ENCODE peak calls at places on chromosomes 1 and 21, in five cellular contexts. Q is transverse colon; S is CD8-positive, alpha-beta T cell; J is mammary epithelial cell; X is mesendoderm. A is an unnamed sample.

GRCh38 chr1:13805431-13805830 is 105.4 kb downstream of the PRDM2 start:
- DNase-seq in Q (no peak), S (no peak), J (no peak), X (no peak), A (no peak)

GRCh38 chr21:35244514-35244913 is 195.4 kb upstream of the RUNX1 start:
- DNase-seq in Q (no peak), S (no peak), J (peak), X (no peak), A (no peak)

GRCh38 chr21:19123053-19123452 is 719.5 kb upstream of the TMPRSS15 start:
- DNase-seq in Q (no peak), S (no peak), J (no peak), X (no peak), A (no peak)

GRCh38 chr1:161020573-161021167 is at the start of gene F11R:
- DNase-seq in Q (peak), S (peak), J (peak), X (peak), A (peak)

GRCh38 chr1:213714645-213715044 is 273.1 kb upstream of the PROX1 start:
- DNase-seq in Q (no peak), S (no peak), J (no peak), X (peak), A (no peak)

GRCh38 chr1:236164273-236164672 is 21.9 kb downstream of the GPR137B start:
- DNase-seq in Q (no peak), S (peak), J (no peak), X (no peak), A (no peak)

GRCh38 chr1:3900150-3900968 is at the start of gene C1orf174:
- DNase-seq in Q (peak), S (peak), J (peak), X (peak), A (peak)

GRCh38 chr1:184947497-184948256 is 26.6 kb downstream of the NIBAN1 start:
- DNase-seq in Q (no peak), S (no peak), J (no peak), X (no peak), A (peak)

GRCh38 chr1:40876891-40877290 is 14.7 kb upstream of the CITED4 start:
- DNase-seq in Q (no peak), S (no peak), J (no peak), X (no peak), A (no peak)

GRCh38 chr1:193434319-193434718 is 247.9 kb upstream of the B3GALT2 start:
- DNase-seq in Q (no peak), S (no peak), J (peak), X (no peak), A (no peak)

GRCh38 chr1:162091681-162092524 is 22.4 kb downstream of the NOS1AP start:
- DNase-seq in Q (no peak), S (no peak), J (no peak), X (peak), A (no peak)

GRCh38 chr1:7516341-7516740 is 254.8 kb upstream of the VAMP3 start:
- DNase-seq in Q (no peak), S (no peak), J (no peak), X (peak), A (no peak)

GRCh38 chr1:148264374-148265276 is 112.5 kb upstream of the NBPF11 start:
- DNase-seq in Q (no peak), S (no peak), J (peak), X (peak), A (no peak)

GRCh38 chr1:234605983-234606730 is 3.8 kb downstream of the IRF2BP2 start:
- DNase-seq in Q (peak), S (no peak), J (peak), X (no peak), A (no peak)

GRCh38 chr1:201882665-201883132 is 6.0 kb upstream of the SHISA4 start:
- DNase-seq in Q (no peak), S (no peak), J (peak), X (peak), A (no peak)

GRCh38 chr21:22575165-22575584 is 1577.0 kb downstream of the NCAM2 start:
- DNase-seq in Q (no peak), S (no peak), J (no peak), X (peak), A (no peak)

GRCh38 chr1:150514260-150514659 is 1.3 kb upstream of the FALEC start:
- DNase-seq in Q (no peak), S (no peak), J (no peak), X (no peak), A (no peak)

GRCh38 chr1:178541829-178542553 is 29.1 kb downstream of the TEX35 start:
- DNase-seq in Q (peak), S (peak), J (peak), X (peak), A (peak)

GRCh38 chr1:89692601-89693503 is 59.9 kb downstream of the LRRC8C start:
- DNase-seq in Q (no peak), S (no peak), J (no peak), X (no peak), A (no peak)

GRCh38 chr21:26784974-26785373 is 60.2 kb downstream of the ADAMTS1 start:
- DNase-seq in Q (no peak), S (no peak), J (no peak), X (no peak), A (no peak)
- H3K27ac ChIP-seq in Q (peak), S (no peak), J (no peak), X (no peak), A (peak)

DNA sequence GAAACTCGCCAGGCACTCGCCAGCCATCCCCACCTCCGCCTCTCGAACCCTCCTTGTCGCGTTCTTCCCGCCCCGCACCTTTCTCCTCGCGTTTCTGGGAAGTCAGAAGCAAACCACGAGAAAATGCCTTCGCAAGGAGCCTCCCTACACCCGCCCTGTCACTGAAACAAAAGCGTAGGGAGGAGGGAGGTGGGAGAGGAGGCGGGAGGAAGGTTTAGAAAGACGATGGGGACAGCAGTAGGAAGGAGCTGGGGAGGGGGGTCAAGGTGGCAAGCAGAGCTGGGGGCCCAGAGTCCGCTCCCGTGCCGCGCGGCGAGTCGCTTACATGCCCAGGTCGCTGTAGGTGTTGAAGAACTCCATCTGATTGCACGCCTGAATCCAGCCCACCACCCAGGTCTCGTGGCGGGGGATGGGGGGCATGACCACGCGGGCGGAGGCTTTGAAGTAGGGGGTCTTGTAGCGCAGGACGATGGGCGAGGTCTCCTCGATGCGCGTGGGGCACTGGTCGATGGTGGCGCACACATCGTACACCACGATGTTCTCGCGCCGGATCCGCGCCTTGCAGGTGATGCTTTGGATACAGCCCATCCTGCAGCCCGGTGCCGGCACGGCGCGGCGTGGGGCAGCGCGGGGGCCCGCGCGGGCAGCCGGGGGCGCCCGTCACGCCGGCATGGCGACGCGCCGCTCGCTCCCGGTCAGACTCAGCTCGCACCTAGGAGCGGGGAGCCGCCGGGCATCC is 971 bp downstream of the FAM78B start:
- DNase-seq in Q (peak), S (peak), J (peak), X (peak), A (no peak)
- H3K4me3 ChIP-seq in Q (peak), S (peak), J (peak), X (no peak), A (peak)

DNA sequence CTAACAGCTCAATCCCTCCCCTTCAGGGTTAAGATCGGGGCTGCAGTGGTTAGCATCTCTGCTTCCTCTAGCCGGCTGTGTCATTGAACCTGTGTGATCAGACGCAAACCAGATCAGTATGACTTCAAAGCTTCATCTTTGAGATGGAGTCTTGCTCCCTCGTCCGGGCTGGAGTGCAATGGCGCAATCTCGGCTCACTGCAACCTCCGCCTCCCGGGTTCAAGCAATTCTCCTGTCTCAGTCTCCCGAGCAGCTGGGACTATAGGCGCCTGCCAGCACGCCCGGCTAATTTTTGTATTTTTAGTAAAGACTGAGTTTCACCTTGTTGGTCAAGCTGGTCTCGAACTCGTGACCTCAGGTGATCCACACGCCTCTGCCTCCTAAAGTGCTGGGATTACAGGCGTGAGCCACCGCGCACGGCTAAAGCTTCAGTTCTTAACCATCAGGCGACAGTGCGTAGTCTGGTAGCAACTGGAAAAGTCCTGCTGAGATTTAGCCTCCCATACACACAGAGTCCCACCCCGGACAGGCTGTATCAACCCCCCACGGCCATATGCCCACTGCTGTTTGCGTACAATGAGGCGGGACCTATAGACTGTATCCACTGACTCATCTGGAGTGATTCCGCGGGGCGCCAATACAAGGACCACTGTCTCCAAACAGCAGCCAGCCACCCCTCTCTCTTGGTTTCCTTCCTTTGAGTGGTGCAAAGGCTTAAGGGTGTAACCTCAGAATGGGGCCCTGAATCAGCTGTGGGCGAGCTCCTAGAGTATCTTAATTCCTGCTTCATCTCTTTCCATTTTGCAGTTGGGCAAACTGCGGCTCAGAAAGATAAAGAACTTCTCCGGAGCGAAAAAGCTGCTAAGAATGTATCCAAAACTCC is 23.3 kb downstream of the CELA3A start:
- DNase-seq in Q (peak), S (peak), J (no peak), X (peak), A (peak)
- H3K27ac ChIP-seq in Q (peak), S (peak), J (peak), X (peak), A (no peak)

GRCh38 chr1:75786901-75787455 is 922 bp downstream of the RABGGTB start:
- DNase-seq in Q (no peak), S (no peak), J (no peak), X (no peak), A (no peak)

GRCh38 chr1:75787524-75787923 is 1.5 kb downstream of the RABGGTB start:
- DNase-seq in Q (no peak), S (no peak), J (no peak), X (no peak), A (no peak)

GRCh38 chr1:75792091-75792490 is 4.6 kb upstream of the MSH4 start:
- DNase-seq in Q (no peak), S (no peak), J (no peak), X (no peak), A (no peak)

GRCh38 chr1:75794382-75794781 is 2.3 kb upstream of the MSH4 start:
- DNase-seq in Q (no peak), S (no peak), J (no peak), X (no peak), A (no peak)

GRCh38 chr1:75791022-75791421 is 5.0 kb downstream of the RABGGTB start:
- DNase-seq in Q (no peak), S (no peak), J (peak), X (no peak), A (no peak)
- H3K4me3 ChIP-seq in Q (no peak), S (no peak), J (no peak), X (no peak), A (no peak)

GRCh38 chr1:206529425-206529824 is 22.1 kb downstream of the RASSF5 start:
- DNase-seq in Q (no peak), S (no peak), J (no peak), X (no peak), A (no peak)
- H3K27ac ChIP-seq in Q (no peak), S (no peak), J (no peak), X (no peak), A (no peak)

GRCh38 chr21:33033094-33033951 is 7.6 kb downstream of the OLIG2 start:
- DNase-seq in Q (no peak), S (no peak), J (no peak), X (no peak), A (no peak)
- H3K4me3 ChIP-seq in Q (no peak), S (no peak), J (no peak), X (no peak), A (no peak)

GRCh38 chr1:33334081-33334552 is 13.2 kb upstream of the A3GALT2 start:
- DNase-seq in Q (peak), S (no peak), J (peak), X (no peak), A (peak)

GRCh38 chr1:33335020-33335419 is 14.1 kb upstream of the A3GALT2 start:
- DNase-seq in Q (no peak), S (no peak), J (no peak), X (peak), A (no peak)

GRCh38 chr1:33337994-33338494 is 17.1 kb upstream of the A3GALT2 start:
- DNase-seq in Q (no peak), S (no peak), J (no peak), X (no peak), A (no peak)

GRCh38 chr1:33338495-33339211 is 17.8 kb upstream of the A3GALT2 start:
- DNase-seq in Q (peak), S (no peak), J (peak), X (peak), A (no peak)

DNA sequence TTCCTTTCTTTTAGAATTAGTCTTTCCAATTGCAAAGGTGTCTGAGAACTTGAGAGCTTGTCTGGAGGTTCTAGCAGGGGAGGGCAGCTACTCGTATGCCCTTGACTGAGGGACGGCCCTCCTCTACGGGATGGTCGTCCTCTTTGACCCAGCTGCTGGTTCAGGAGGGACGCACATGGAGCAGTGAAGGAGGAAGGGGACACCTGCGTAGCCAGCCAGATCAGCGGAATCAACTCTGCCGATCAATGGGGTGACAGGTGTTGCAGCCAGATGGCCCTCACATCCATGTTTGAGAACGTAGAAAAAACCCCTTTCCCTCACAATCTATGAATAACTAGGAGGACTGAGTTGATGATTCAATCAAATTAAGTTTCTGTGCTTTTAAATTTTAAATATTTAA is 15.7 kb upstream of the A3GALT2 start:
- DNase-seq in Q (no peak), S (no peak), J (no peak), X (no peak), A (no peak)
- H3K27ac ChIP-seq in Q (peak), S (no peak), J (no peak), X (no peak), A (no peak)

GRCh38 chr1:44806704-44807363 is at the start of gene DYNLT4:
- DNase-seq in Q (no peak), S (no peak), J (no peak), X (no peak), A (no peak)
- H3K4me3 ChIP-seq in Q (no peak), S (peak), J (no peak), X (no peak), A (no peak)

GRCh38 chr1:34985063-34985770 is at the start of gene TMEM35B:
- DNase-seq in Q (peak), S (peak), J (peak), X (peak), A (peak)
- H3K27ac ChIP-seq in Q (peak), S (peak), J (peak), X (peak), A (peak)

GRCh38 chr1:183619719-183620118 is 15.9 kb downstream of the ARPC5 start:
- DNase-seq in Q (no peak), S (no peak), J (no peak), X (no peak), A (no peak)
- H3K4me3 ChIP-seq in Q (no peak), S (no peak), J (no peak), X (no peak), A (no peak)

A was measured in aorta.